ENCODE peak calls at places on chromosomes 4 and X, in ten cellular contexts. S, Z, I, N, J, G, W, L, Y and O are unnamed samples.

GRCh38 chr4:147287588-147287890 is 193.4 kb upstream of the EDNRA start:
- DNase-seq in I (no peak), N (no peak), L (no peak), W (no peak), S (no peak), J (no peak), Y (no peak), G (no peak), Z (no peak), O (no peak)

GRCh38 chr4:97395980-97396562 is 747.2 kb downstream of the STPG2 start:
- DNase-seq in Y (no peak), Z (no peak), G (no peak), W (no peak), S (no peak), I (no peak), J (no peak), L (peak; percentile 3), N (no peak), O (no peak)

GRCh38 chr4:52868138-52868537 is 6.0 kb downstream of the RASL11B start:
- DNase-seq in S (no peak), G (peak; percentile 8), W (no peak), J (no peak), L (no peak), Y (no peak), Z (no peak), N (peak; percentile 57), I (peak; percentile 64), O (peak; percentile 88)

GRCh38 chr4:51836531-51836930 is 6.4 kb upstream of the DCUN1D4 start:
- DNase-seq in G (no peak), J (no peak), I (no peak), S (no peak), Y (no peak), W (no peak), L (no peak), Z (no peak), N (no peak), O (no peak)

GRCh38 chr4:41538017-41538733 is at the start of gene LIMCH1:
- DNase-seq in W (peak; percentile 65), L (no peak), J (no peak), G (no peak), N (peak; percentile 64), I (no peak), Y (peak; percentile 75), S (no peak), Z (no peak), O (peak; percentile 60)

GRCh38 chrX:118239471-118239870 is 106.4 kb upstream of the WDR44 start:
- DNase-seq in G (no peak), L (no peak), I (no peak), S (no peak), J (no peak), N (peak; percentile 10), Z (no peak), W (peak; percentile 47), Y (no peak), O (no peak)

GRCh38 chr4:107631568-107631967 is 88.5 kb downstream of the PAPSS1 start:
- DNase-seq in N (no peak), Z (no peak), W (no peak), G (no peak), S (no peak), I (no peak), Y (no peak), J (no peak), L (no peak), O (no peak)

GRCh38 chr4:5993063-5993745 is 25.0 kb downstream of the C4orf50 start:
- DNase-seq in Y (no peak), G (no peak), Z (no peak), N (no peak), L (no peak), J (no peak), W (no peak), I (no peak), S (no peak), O (no peak)

GRCh38 chr4:128660361-128660964 is 149.0 kb upstream of the JADE1 start:
- DNase-seq in G (no peak), I (no peak), W (no peak), N (no peak), L (no peak), J (no peak), S (no peak), Y (no peak), Z (no peak), O (no peak)

GRCh38 chr4:142191901-142192300 is 555.5 kb downstream of the IL15 start:
- DNase-seq in S (no peak), N (no peak), W (no peak), G (no peak), I (no peak), J (no peak), Y (no peak), Z (no peak), L (no peak), O (no peak)